ENCODE peak calls at places on chromosomes 11 and 22, in seven cellular contexts. J is naive thymus-derived CD8-positive, alpha-beta T cell; P is amniotic stem cell; K is upper lobe of right lung; B is amygdala; V is lower lobe of right lung; R is retina. T is an unnamed sample.

GRCh38 chr11:116782728-116783127 is 5.1 kb downstream of the ZPR1 start:
- DNase-seq in K (no peak), R (no peak), J (no peak), P (no peak), B (no peak), V (no peak), T (no peak)

GRCh38 chr22:23066200-23067022 is 3.9 kb upstream of the GNAZ start:
- DNase-seq in J (peak), V (peak), P (no peak), R (no peak), K (peak), B (no peak), T (peak)

GRCh38 chr11:81913793-81914192 is 819.9 kb downstream of the FAM181B start:
- DNase-seq in K (no peak), J (no peak), R (no peak), B (no peak), V (no peak), P (no peak), T (no peak)

GRCh38 chr11:45237666-45238348 is 48.3 kb downstream of the SYT13 start:
- DNase-seq in J (no peak), R (no peak), P (no peak), V (no peak), K (no peak), B (no peak), T (no peak)

GRCh38 chr11:17931595-17931994 is 81.3 kb downstream of the SERGEF start:
- DNase-seq in J (no peak), B (no peak), V (no peak), K (no peak), P (no peak), R (no peak), T (no peak)

GRCh38 chr11:78795862-78796261 is 221.2 kb upstream of the NARS2 start:
- DNase-seq in V (no peak), P (no peak), R (no peak), J (no peak), B (no peak), K (no peak), T (no peak)

GRCh38 chr11:7442588-7443215 is 42.6 kb upstream of the OLFML1 start:
- DNase-seq in K (peak), P (peak), J (peak), B (peak), V (peak), R (peak), T (peak)

GRCh38 chr11:1937616-1938342 is 9.4 kb upstream of the MRPL23 start:
- DNase-seq in J (peak), P (no peak), K (peak), R (no peak), B (no peak), V (peak), T (no peak)

GRCh38 chr11:70466154-70466553 is 67.8 kb downstream of the CTTN start:
- DNase-seq in B (no peak), K (peak), P (no peak), V (no peak), J (no peak), R (no peak), T (no peak)

GRCh38 chr22:21754523-21755128 is 19.0 kb upstream of the YPEL1 start:
- DNase-seq in B (no peak), P (no peak), K (no peak), J (no peak), R (peak), V (no peak), T (no peak)

GRCh38 chr11:4134844-4135243 is 40.2 kb downstream of the RRM1 start:
- DNase-seq in P (no peak), R (no peak), J (no peak), K (no peak), B (no peak), V (no peak), T (no peak)

GRCh38 chr22:47550524-47551437 is 788.3 kb downstream of the TBC1D22A start:
- DNase-seq in P (no peak), K (no peak), J (no peak), B (no peak), R (peak), V (no peak), T (peak)

GRCh38 chr11:69435161-69435990 is 46.1 kb upstream of the LINC01488 start:
- DNase-seq in R (no peak), J (peak), B (no peak), P (no peak), V (peak), K (peak), T (no peak)

GRCh38 chr11:8787372-8787771 is 104.8 kb downstream of the RPL27A start:
- DNase-seq in P (no peak), K (no peak), J (no peak), R (no peak), B (no peak), V (no peak), T (no peak)

GRCh38 chr11:132734217-132734616 is 798.1 kb downstream of the OPCML start:
- DNase-seq in V (no peak), K (no peak), R (no peak), J (no peak), B (no peak), P (no peak), T (no peak)

GRCh38 chr22:50182176-50183081 is 3.3 kb upstream of the TRABD start:
- DNase-seq in V (peak), B (no peak), R (no peak), P (no peak), K (peak), J (peak), T (peak)

GRCh38 chr11:68213135-68213515 is at the start of gene KMT5B:
- DNase-seq in P (peak), J (no peak), B (no peak), R (peak), V (no peak), K (peak), T (peak)

GRCh38 chr11:71153005-71153395 is 99.4 kb downstream of the SHANK2 start:
- DNase-seq in P (no peak), B (no peak), R (peak), V (no peak), K (peak), J (no peak), T (peak)

GRCh38 chr11:110524227-110524626 is 94.5 kb downstream of the FDX1 start:
- DNase-seq in B (no peak), V (no peak), P (peak), R (no peak), J (no peak), K (no peak), T (no peak)

GRCh38 chr11:1087961-1088926 is 13.6 kb downstream of the MUC2 start:
- DNase-seq in V (peak), B (no peak), K (peak), J (peak), P (no peak), R (no peak), T (no peak)

GRCh38 chr11:68749061-68749491 is 2.2 kb downstream of the TESMIN start:
- DNase-seq in P (no peak), R (peak), J (no peak), B (no peak), V (no peak), K (no peak), T (no peak)

GRCh38 chr22:38348751-38349496 is 31.7 kb upstream of the CSNK1E start:
- DNase-seq in K (peak), J (no peak), R (peak), B (no peak), V (no peak), P (no peak), T (no peak)

T was measured in left lobe of liver.